ENCODE peak calls at places on chromosomes 7 and 10, in four cellular contexts. One of them, this sample, is unnamed.
A peak's percentile ranks its signal among the peaks of the same experiment; 100 is the strongest.

GRCh38 chr10:103197891-103198290 is 4.8 kb upstream of the NT5C2 start:
- DNase-seq in HepG2: no peak
- DNase-seq in GM12878: no peak
- DNase-seq in H1: no peak
- DNase-seq in this sample: no peak

GRCh38 chr7:85628187-85628586 is 441.3 kb upstream of the SEMA3D start:
- DNase-seq in HepG2: no peak
- DNase-seq in GM12878: no peak
- DNase-seq in H1: no peak
- DNase-seq in this sample: no peak

GRCh38 chr10:28087675-28088351 is 88.9 kb upstream of the ODAD2 start:
- DNase-seq in HepG2: no peak
- DNase-seq in GM12878: no peak
- DNase-seq in H1: no peak
- DNase-seq in this sample: no peak

GRCh38 chr7:23287612-23288011 is 11.5 kb upstream of the MALSU1 start:
- DNase-seq in HepG2: peak; percentile 23
- DNase-seq in GM12878: no peak
- DNase-seq in H1: no peak
- DNase-seq in this sample: no peak

GRCh38 chr7:142868881-142869415 is 14.1 kb downstream of the EPHB6 start:
- DNase-seq in HepG2: no peak
- DNase-seq in GM12878: no peak
- DNase-seq in H1: no peak
- DNase-seq in this sample: no peak

GRCh38 chr10:51783907-51784306 is 84.5 kb upstream of the CSTF2T start:
- DNase-seq in HepG2: no peak
- DNase-seq in GM12878: no peak
- DNase-seq in H1: no peak
- DNase-seq in this sample: no peak

GRCh38 chr7:81150951-81151361 is 232.1 kb upstream of the SEMA3C start:
- DNase-seq in HepG2: peak; percentile 25
- DNase-seq in GM12878: no peak
- DNase-seq in H1: no peak
- DNase-seq in this sample: no peak

GRCh38 chr10:69629519-69629896 is 539 bp upstream of the FAM241B start:
- DNase-seq in HepG2: no peak
- DNase-seq in GM12878: no peak
- DNase-seq in H1: no peak
- DNase-seq in this sample: no peak

GRCh38 chr10:114239117-114239993 is at the start of gene VWA2:
- DNase-seq in HepG2: no peak
- DNase-seq in GM12878: no peak
- DNase-seq in H1: no peak
- DNase-seq in this sample: no peak

GRCh38 chr10:95178797-95179196 is 15.2 kb upstream of the ACSM6 start:
- DNase-seq in HepG2: peak; percentile 79
- DNase-seq in GM12878: no peak
- DNase-seq in H1: no peak
- DNase-seq in this sample: no peak

GRCh38 chr7:38280707-38281106 is 7.3 kb upstream of the TARP start:
- DNase-seq in HepG2: no peak
- DNase-seq in GM12878: no peak
- DNase-seq in H1: no peak
- DNase-seq in this sample: no peak

GRCh38 chr7:30816291-30817059 is 45.3 kb downstream of the MINDY4 start:
- DNase-seq in HepG2: no peak
- DNase-seq in GM12878: no peak
- DNase-seq in H1: no peak
- DNase-seq in this sample: no peak

GRCh38 chr10:13529714-13529973 is 830 bp upstream of the BEND7 start:
- DNase-seq in HepG2: no peak
- DNase-seq in GM12878: no peak
- DNase-seq in H1: no peak
- DNase-seq in this sample: no peak

GRCh38 chr10:61408065-61408464 is 45.1 kb downstream of the TMEM26 start:
- DNase-seq in HepG2: no peak
- DNase-seq in GM12878: no peak
- DNase-seq in H1: no peak
- DNase-seq in this sample: no peak

GRCh38 chr7:81810448-81811155 is 40.8 kb upstream of the HGF start:
- DNase-seq in HepG2: no peak
- DNase-seq in GM12878: no peak
- DNase-seq in H1: no peak
- DNase-seq in this sample: no peak

GRCh38 chr7:130189281-130189782 is 15.9 kb downstream of the TMEM209 start:
- DNase-seq in HepG2: no peak
- DNase-seq in GM12878: no peak
- DNase-seq in H1: no peak
- DNase-seq in this sample: no peak

GRCh38 chr7:123314886-123315285 is 115.1 kb upstream of the SLC13A1 start:
- DNase-seq in HepG2: no peak
- DNase-seq in GM12878: no peak
- DNase-seq in H1: no peak
- DNase-seq in this sample: no peak
- TF ChIP-seq HDAC6 in HepG2: no peak
- TF ChIP-seq HDAC6 in GM12878: no peak
- TF ChIP-seq HDAC6 in H1: no peak
- TF ChIP-seq HDAC6 in this sample: no peak

DNA sequence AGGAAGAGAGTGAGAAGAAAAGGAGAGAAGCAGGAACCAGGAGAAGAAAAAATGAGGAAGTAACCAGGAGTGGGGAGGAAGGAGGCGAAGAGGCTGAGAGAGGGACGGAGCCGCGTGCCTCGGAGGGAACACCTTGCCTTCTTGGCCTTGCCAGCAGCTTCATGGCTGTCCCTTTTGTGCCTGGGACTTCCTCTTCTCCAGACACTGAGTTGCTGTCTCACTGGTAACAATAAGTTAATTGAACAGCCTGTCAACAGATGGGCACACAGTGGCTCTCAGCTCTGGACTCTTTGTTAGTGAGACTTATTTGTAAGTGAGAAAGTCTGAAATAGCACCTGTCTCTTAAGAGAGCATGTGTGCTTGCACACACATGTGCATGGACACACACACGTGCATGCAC is 83.2 kb downstream of the GATA3 start:
- DNase-seq in HepG2: no peak
- DNase-seq in GM12878: no peak
- DNase-seq in H1: no peak
- DNase-seq in this sample: no peak
- TF ChIP-seq HDAC6 in HepG2: no peak
- TF ChIP-seq HDAC6 in GM12878: no peak
- TF ChIP-seq HDAC6 in H1: no peak
- TF ChIP-seq HDAC6 in this sample: no peak

DNA sequence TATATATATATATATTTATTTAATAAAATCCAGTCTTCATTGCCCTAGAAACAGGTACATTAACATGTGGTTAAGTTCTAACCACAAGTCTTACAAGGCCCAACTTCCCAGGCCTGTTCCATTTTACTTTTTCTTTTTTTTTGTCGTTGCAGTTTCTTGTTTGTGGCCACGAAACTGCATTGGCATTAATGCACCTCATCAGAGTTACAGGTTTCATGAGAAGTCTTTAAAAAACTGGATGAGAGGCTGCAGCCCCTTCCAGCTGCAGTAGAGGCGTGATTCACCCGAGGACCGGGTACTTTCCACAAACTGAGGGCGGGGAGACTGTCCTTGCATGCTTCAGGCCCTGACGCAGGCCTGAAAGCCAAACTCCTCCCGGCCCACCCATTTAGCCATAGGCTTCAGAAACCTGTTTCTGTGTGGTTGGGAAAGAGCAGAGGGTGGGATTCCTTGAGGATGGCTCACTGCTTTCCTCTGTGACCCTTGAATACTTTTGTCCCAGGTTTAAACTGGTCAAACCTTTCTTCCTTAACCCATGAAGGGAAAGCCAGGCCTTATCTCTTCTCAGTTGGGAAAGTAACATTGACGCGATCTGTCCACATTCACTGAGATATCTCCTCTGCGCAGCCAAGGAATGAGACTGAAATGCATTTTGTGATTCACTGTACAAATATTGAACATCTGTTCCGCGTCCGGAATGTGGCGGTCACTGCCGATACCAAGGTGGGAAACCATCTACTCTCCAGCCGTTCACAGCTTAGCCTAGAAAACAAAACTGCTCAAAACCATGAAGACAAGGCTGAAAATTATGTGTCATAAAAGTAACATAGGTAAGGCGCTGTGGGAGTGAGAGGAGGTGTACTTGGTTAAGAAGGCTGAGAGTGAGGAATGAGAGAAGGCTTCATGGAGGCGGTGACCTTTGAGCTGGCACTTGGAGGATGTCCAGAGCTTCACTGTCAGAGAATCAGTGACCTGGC is 311.7 kb downstream of the GATA3 start:
- DNase-seq in HepG2: peak; percentile 42
- DNase-seq in GM12878: peak; percentile 12
- DNase-seq in H1: peak; percentile 10
- DNase-seq in this sample: no peak
- TF ChIP-seq HDAC6 in HepG2: no peak
- TF ChIP-seq HDAC6 in GM12878: no peak
- TF ChIP-seq HDAC6 in H1: no peak
- TF ChIP-seq HDAC6 in this sample: no peak

GRCh38 chr10:84375881-84376280 is 47.5 kb downstream of the CCSER2 start:
- DNase-seq in HepG2: no peak
- DNase-seq in GM12878: no peak
- DNase-seq in H1: no peak
- DNase-seq in this sample: no peak
- TF ChIP-seq HDAC6 in HepG2: no peak
- TF ChIP-seq HDAC6 in GM12878: no peak
- TF ChIP-seq HDAC6 in H1: no peak
- TF ChIP-seq HDAC6 in this sample: no peak

DNA sequence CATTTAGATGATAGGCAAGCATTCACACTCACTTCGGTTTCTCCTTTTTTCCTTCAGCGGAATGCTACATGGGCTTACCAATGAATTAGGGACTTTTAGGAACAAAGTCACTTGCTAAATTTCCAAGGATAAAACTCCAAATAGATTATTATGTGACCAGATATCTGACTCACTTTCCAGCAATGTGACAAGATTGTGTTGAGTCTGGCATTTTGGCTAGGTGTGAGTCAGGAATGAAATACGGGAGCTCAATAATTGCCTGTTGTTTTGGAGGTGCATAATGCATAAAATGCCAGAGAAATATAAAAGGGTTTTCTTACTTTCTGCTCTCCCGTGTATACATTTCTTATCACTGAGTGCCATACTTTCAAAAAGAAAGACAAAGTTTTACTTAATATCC is 721.1 kb downstream of the KCNMA1 start:
- DNase-seq in HepG2: no peak
- DNase-seq in GM12878: no peak
- DNase-seq in H1: no peak
- DNase-seq in this sample: no peak
- TF ChIP-seq HDAC6 in HepG2: no peak
- TF ChIP-seq HDAC6 in GM12878: no peak
- TF ChIP-seq HDAC6 in H1: no peak
- TF ChIP-seq HDAC6 in this sample: no peak

DNA sequence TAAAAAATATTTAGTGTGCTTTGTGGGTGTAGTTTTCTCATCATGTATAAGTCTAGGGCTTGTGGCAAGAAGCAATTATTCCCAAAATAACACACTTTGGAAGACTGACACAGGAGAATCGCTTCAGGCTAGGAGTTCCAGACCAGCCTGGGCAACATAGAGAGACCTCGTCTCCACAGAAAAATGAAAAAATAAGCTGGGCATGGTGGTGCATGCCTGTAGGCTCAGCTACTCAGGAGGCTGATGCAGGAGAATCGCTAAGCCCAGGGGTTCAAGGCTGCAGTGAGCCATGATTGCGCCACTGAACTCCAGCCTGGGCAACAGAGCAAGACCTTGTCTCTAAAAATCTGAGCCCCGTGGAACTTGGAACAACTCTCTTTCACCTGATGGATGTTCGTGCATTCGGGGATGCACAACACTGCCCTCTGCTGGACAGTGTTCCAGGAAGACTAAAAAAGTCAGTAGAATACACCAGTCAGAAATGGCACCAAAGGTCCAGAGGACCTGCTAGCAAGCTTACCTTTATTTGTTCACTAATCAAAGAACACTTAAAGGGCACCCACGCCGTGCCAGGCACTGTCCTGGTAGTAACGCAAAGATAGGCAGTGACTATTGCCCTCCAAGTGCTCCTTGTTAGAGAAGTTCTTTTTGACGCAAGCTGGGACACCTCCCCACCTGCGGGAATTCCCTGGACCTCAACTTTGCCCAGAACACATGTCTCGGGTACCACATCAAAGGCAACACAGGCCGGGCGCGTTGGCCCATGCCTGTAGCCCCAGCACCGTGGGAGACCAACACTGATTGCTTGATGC is 81.9 kb upstream of the CALN1 start:
- DNase-seq in HepG2: peak; percentile 35
- DNase-seq in GM12878: peak; percentile 38
- DNase-seq in H1: peak; percentile 46
- DNase-seq in this sample: peak; percentile 56
- TF ChIP-seq HDAC6 in HepG2: no peak
- TF ChIP-seq HDAC6 in GM12878: no peak
- TF ChIP-seq HDAC6 in H1: no peak
- TF ChIP-seq HDAC6 in this sample: no peak

GRCh38 chr7:129053938-129054437 is 923 bp downstream of the TNPO3 start:
- DNase-seq in HepG2: no peak
- DNase-seq in GM12878: no peak
- DNase-seq in H1: no peak
- DNase-seq in this sample: no peak
- TF ChIP-seq HDAC6 in HepG2: no peak
- TF ChIP-seq HDAC6 in GM12878: no peak
- TF ChIP-seq HDAC6 in H1: no peak
- TF ChIP-seq HDAC6 in this sample: no peak

GRCh38 chr10:57979986-57980385 is 287.7 kb downstream of the IPMK start:
- DNase-seq in HepG2: no peak
- DNase-seq in GM12878: no peak
- DNase-seq in H1: no peak
- DNase-seq in this sample: no peak

GRCh38 chr10:57977262-57977661 is 290.4 kb downstream of the IPMK start:
- DNase-seq in HepG2: no peak
- DNase-seq in GM12878: no peak
- DNase-seq in H1: no peak
- DNase-seq in this sample: no peak

GRCh38 chr10:57983226-57983870 is 284.3 kb downstream of the IPMK start:
- DNase-seq in HepG2: no peak
- DNase-seq in GM12878: no peak
- DNase-seq in H1: no peak
- DNase-seq in this sample: no peak

GRCh38 chr10:57982091-57982490 is 285.6 kb downstream of the IPMK start:
- DNase-seq in HepG2: no peak
- DNase-seq in GM12878: no peak
- DNase-seq in H1: no peak
- DNase-seq in this sample: no peak

GRCh38 chr10:57979466-57979865 is 288.2 kb downstream of the IPMK start:
- DNase-seq in HepG2: no peak
- DNase-seq in GM12878: no peak
- DNase-seq in H1: no peak
- DNase-seq in this sample: no peak
- TF ChIP-seq HDAC6 in HepG2: no peak
- TF ChIP-seq HDAC6 in GM12878: no peak
- TF ChIP-seq HDAC6 in H1: no peak
- TF ChIP-seq HDAC6 in this sample: no peak

GRCh38 chr10:131609176-131609575 is 291.6 kb upstream of the PPP2R2D start:
- DNase-seq in HepG2: no peak
- DNase-seq in GM12878: no peak
- DNase-seq in H1: no peak
- DNase-seq in this sample: no peak
- TF ChIP-seq HDAC6 in HepG2: no peak
- TF ChIP-seq HDAC6 in GM12878: no peak
- TF ChIP-seq HDAC6 in H1: no peak
- TF ChIP-seq HDAC6 in this sample: no peak

GRCh38 chr10:543862-544822 is 145.3 kb downstream of the DIP2C start:
- DNase-seq in HepG2: no peak
- DNase-seq in GM12878: no peak
- DNase-seq in H1: no peak
- DNase-seq in this sample: no peak
- TF ChIP-seq HDAC6 in HepG2: no peak
- TF ChIP-seq HDAC6 in GM12878: no peak
- TF ChIP-seq HDAC6 in H1: no peak
- TF ChIP-seq HDAC6 in this sample: no peak

This sample was measured in K562.